ENCODE peak calls at places on chromosomes 4 and X, in seven cellular contexts. One of them, this sample, is unnamed.

GRCh38 chr4:102094474-102094873 is 250.8 kb downstream of the SLC39A8 start:
- DNase-seq in endothelial cell: no peak
- DNase-seq in GM12878: no peak
- DNase-seq in astrocyte of the spinal cord: no peak
- DNase-seq in osteocyte: no peak
- DNase-seq in neural crest cell: no peak
- DNase-seq in cardiac fibroblast: no peak
- DNase-seq in this sample: no peak

GRCh38 chr4:21415728-21416127 is 532.8 kb downstream of the KCNIP4 start:
- DNase-seq in endothelial cell: no peak
- DNase-seq in neural crest cell: no peak
- DNase-seq in cardiac fibroblast: no peak
- DNase-seq in astrocyte of the spinal cord: no peak
- DNase-seq in GM12878: no peak
- DNase-seq in osteocyte: no peak
- DNase-seq in this sample: no peak

GRCh38 chr4:177405508-177405907 is 36.7 kb downstream of the AGA start:
- DNase-seq in osteocyte: no peak
- DNase-seq in GM12878: no peak
- DNase-seq in cardiac fibroblast: no peak
- DNase-seq in endothelial cell: no peak
- DNase-seq in neural crest cell: no peak
- DNase-seq in astrocyte of the spinal cord: no peak
- DNase-seq in this sample: no peak

GRCh38 chrX:118254611-118255010 is 91.3 kb upstream of the WDR44 start:
- DNase-seq in cardiac fibroblast: peak
- DNase-seq in astrocyte of the spinal cord: peak
- DNase-seq in endothelial cell: peak
- DNase-seq in osteocyte: no peak
- DNase-seq in GM12878: peak
- DNase-seq in neural crest cell: peak
- DNase-seq in this sample: peak

GRCh38 chr4:134544303-134544761 is 342.7 kb upstream of the PABPC4L start:
- DNase-seq in osteocyte: no peak
- DNase-seq in GM12878: no peak
- DNase-seq in cardiac fibroblast: no peak
- DNase-seq in endothelial cell: no peak
- DNase-seq in neural crest cell: no peak
- DNase-seq in astrocyte of the spinal cord: peak
- DNase-seq in this sample: no peak

GRCh38 chr4:139167774-139168444 is 9.1 kb downstream of the ELF2 start:
- DNase-seq in neural crest cell: no peak
- DNase-seq in endothelial cell: no peak
- DNase-seq in cardiac fibroblast: peak
- DNase-seq in osteocyte: no peak
- DNase-seq in GM12878: no peak
- DNase-seq in astrocyte of the spinal cord: peak
- DNase-seq in this sample: peak

GRCh38 chr4:40306991-40307390 is 28.1 kb upstream of the CHRNA9 start:
- DNase-seq in astrocyte of the spinal cord: no peak
- DNase-seq in cardiac fibroblast: no peak
- DNase-seq in GM12878: no peak
- DNase-seq in endothelial cell: no peak
- DNase-seq in neural crest cell: no peak
- DNase-seq in osteocyte: no peak
- DNase-seq in this sample: no peak

GRCh38 chrX:19462231-19462630 is 53.1 kb downstream of the MAP3K15 start:
- DNase-seq in cardiac fibroblast: no peak
- DNase-seq in neural crest cell: no peak
- DNase-seq in astrocyte of the spinal cord: no peak
- DNase-seq in osteocyte: no peak
- DNase-seq in GM12878: no peak
- DNase-seq in endothelial cell: no peak
- DNase-seq in this sample: no peak

GRCh38 chrX:19127649-19128168 is 5.4 kb upstream of the ADGRG2 start:
- DNase-seq in GM12878: no peak
- DNase-seq in endothelial cell: no peak
- DNase-seq in osteocyte: no peak
- DNase-seq in astrocyte of the spinal cord: peak
- DNase-seq in cardiac fibroblast: peak
- DNase-seq in neural crest cell: no peak
- DNase-seq in this sample: no peak

GRCh38 chr4:176156656-176157055 is 38.7 kb downstream of the SPATA4 start:
- DNase-seq in astrocyte of the spinal cord: peak
- DNase-seq in cardiac fibroblast: peak
- DNase-seq in GM12878: no peak
- DNase-seq in endothelial cell: no peak
- DNase-seq in neural crest cell: no peak
- DNase-seq in osteocyte: no peak
- DNase-seq in this sample: no peak

GRCh38 chrX:42770566-42770965 is 7.4 kb downstream of the PPP1R2C start:
- DNase-seq in GM12878: no peak
- DNase-seq in cardiac fibroblast: no peak
- DNase-seq in osteocyte: no peak
- DNase-seq in astrocyte of the spinal cord: no peak
- DNase-seq in endothelial cell: no peak
- DNase-seq in neural crest cell: no peak
- DNase-seq in this sample: no peak

GRCh38 chrX:10190367-10190766 is 33.6 kb downstream of the CLCN4 start:
- DNase-seq in osteocyte: no peak
- DNase-seq in cardiac fibroblast: peak
- DNase-seq in neural crest cell: peak
- DNase-seq in endothelial cell: no peak
- DNase-seq in astrocyte of the spinal cord: peak
- DNase-seq in GM12878: no peak
- DNase-seq in this sample: peak

GRCh38 chrX:38941675-38942074 is 140.4 kb downstream of the MID1IP1 start:
- DNase-seq in osteocyte: no peak
- DNase-seq in endothelial cell: no peak
- DNase-seq in cardiac fibroblast: peak
- DNase-seq in GM12878: no peak
- DNase-seq in astrocyte of the spinal cord: no peak
- DNase-seq in neural crest cell: no peak
- DNase-seq in this sample: no peak

GRCh38 chrX:19647159-19647558 is 131.9 kb upstream of the MAP3K15 start:
- DNase-seq in endothelial cell: no peak
- DNase-seq in GM12878: no peak
- DNase-seq in astrocyte of the spinal cord: no peak
- DNase-seq in neural crest cell: no peak
- DNase-seq in osteocyte: no peak
- DNase-seq in cardiac fibroblast: no peak
- DNase-seq in this sample: no peak

GRCh38 chrX:55210931-55211677 is 9.0 kb upstream of the PAGE5 start:
- DNase-seq in astrocyte of the spinal cord: no peak
- DNase-seq in osteocyte: no peak
- DNase-seq in endothelial cell: no peak
- DNase-seq in neural crest cell: no peak
- DNase-seq in cardiac fibroblast: no peak
- DNase-seq in GM12878: no peak
- DNase-seq in this sample: no peak

GRCh38 chr4:118756958-118757357 is 71.8 kb downstream of the METTL14 start:
- DNase-seq in cardiac fibroblast: no peak
- DNase-seq in endothelial cell: no peak
- DNase-seq in neural crest cell: no peak
- DNase-seq in astrocyte of the spinal cord: no peak
- DNase-seq in GM12878: no peak
- DNase-seq in osteocyte: no peak
- DNase-seq in this sample: no peak

GRCh38 chr4:2290488-2290887 is 28.6 kb upstream of the MXD4 start:
- DNase-seq in endothelial cell: no peak
- DNase-seq in cardiac fibroblast: no peak
- DNase-seq in GM12878: no peak
- DNase-seq in astrocyte of the spinal cord: no peak
- DNase-seq in neural crest cell: no peak
- DNase-seq in osteocyte: no peak
- DNase-seq in this sample: no peak

GRCh38 chrX:101347859-101348451 is 587 bp downstream of the TIMM8A start:
- DNase-seq in cardiac fibroblast: peak
- DNase-seq in GM12878: no peak
- DNase-seq in neural crest cell: no peak
- DNase-seq in osteocyte: no peak
- DNase-seq in endothelial cell: no peak
- DNase-seq in astrocyte of the spinal cord: peak
- DNase-seq in this sample: peak

GRCh38 chrX:133921764-133922389 is 63.5 kb downstream of the GPC3 start:
- DNase-seq in GM12878: no peak
- DNase-seq in neural crest cell: peak
- DNase-seq in cardiac fibroblast: peak
- DNase-seq in osteocyte: no peak
- DNase-seq in endothelial cell: peak
- DNase-seq in astrocyte of the spinal cord: no peak
- DNase-seq in this sample: peak

GRCh38 chr4:159526172-159526571 is 423.3 kb downstream of the RAPGEF2 start:
- DNase-seq in endothelial cell: no peak
- DNase-seq in GM12878: no peak
- DNase-seq in osteocyte: no peak
- DNase-seq in astrocyte of the spinal cord: no peak
- DNase-seq in neural crest cell: no peak
- DNase-seq in cardiac fibroblast: no peak
- DNase-seq in this sample: no peak

GRCh38 chrX:129717902-129718301 is 20.9 kb upstream of the XPNPEP2 start:
- DNase-seq in endothelial cell: no peak
- DNase-seq in osteocyte: no peak
- DNase-seq in astrocyte of the spinal cord: peak
- DNase-seq in GM12878: no peak
- DNase-seq in neural crest cell: no peak
- DNase-seq in cardiac fibroblast: peak
- DNase-seq in this sample: no peak

DNA sequence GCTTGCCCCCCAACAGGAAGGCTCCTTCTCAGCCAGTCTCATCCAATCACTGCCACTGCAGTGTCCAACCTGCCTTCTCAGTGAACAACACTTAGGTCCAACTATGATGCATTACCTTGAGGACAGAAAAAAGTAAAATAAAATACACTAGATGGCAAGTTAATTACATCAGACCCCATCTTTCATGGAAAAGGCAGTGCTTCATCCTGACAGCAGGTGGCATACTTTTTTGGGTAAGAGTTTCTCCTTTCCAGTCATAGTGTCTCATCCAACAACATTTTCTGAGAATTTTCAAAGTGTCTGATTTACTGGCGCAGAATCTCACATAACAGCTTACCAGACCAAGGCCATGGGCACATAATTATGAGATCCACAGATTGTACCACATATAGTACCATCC is 1742.8 kb downstream of the PCDH7 start:
- DNase-seq in osteocyte: no peak
- DNase-seq in cardiac fibroblast: peak
- DNase-seq in astrocyte of the spinal cord: peak
- DNase-seq in neural crest cell: no peak
- DNase-seq in GM12878: no peak
- DNase-seq in endothelial cell: peak
- DNase-seq in this sample: no peak
- TF ChIP-seq CTCF in osteocyte: peak
- TF ChIP-seq CTCF in cardiac fibroblast: peak
- TF ChIP-seq CTCF in astrocyte of the spinal cord: peak
- TF ChIP-seq CTCF in neural crest cell: peak
- TF ChIP-seq CTCF in GM12878: peak
- TF ChIP-seq CTCF in endothelial cell: peak
- TF ChIP-seq CTCF in this sample: peak

GRCh38 chr4:26859762-26860156 is 882 bp upstream of the STIM2 start:
- DNase-seq in osteocyte: no peak
- DNase-seq in GM12878: no peak
- DNase-seq in endothelial cell: peak
- DNase-seq in astrocyte of the spinal cord: no peak
- DNase-seq in cardiac fibroblast: no peak
- DNase-seq in neural crest cell: no peak
- DNase-seq in this sample: no peak

GRCh38 chr4:26861434-26862186 is 969 bp downstream of the STIM2 start:
- DNase-seq in cardiac fibroblast: peak
- DNase-seq in neural crest cell: peak
- DNase-seq in endothelial cell: peak
- DNase-seq in astrocyte of the spinal cord: peak
- DNase-seq in osteocyte: peak
- DNase-seq in GM12878: no peak
- DNase-seq in this sample: peak

GRCh38 chr4:26858947-26859401 is 1.7 kb upstream of the STIM2 start:
- DNase-seq in osteocyte: no peak
- DNase-seq in GM12878: no peak
- DNase-seq in endothelial cell: no peak
- DNase-seq in neural crest cell: no peak
- DNase-seq in astrocyte of the spinal cord: no peak
- DNase-seq in cardiac fibroblast: no peak
- DNase-seq in this sample: no peak

GRCh38 chr4:26860922-26861433 is 337 bp downstream of the STIM2 start:
- DNase-seq in cardiac fibroblast: peak
- DNase-seq in neural crest cell: peak
- DNase-seq in GM12878: no peak
- DNase-seq in astrocyte of the spinal cord: peak
- DNase-seq in endothelial cell: peak
- DNase-seq in osteocyte: peak
- DNase-seq in this sample: peak

GRCh38 chr4:26860157-26860921 is at the start of gene STIM2:
- DNase-seq in osteocyte: peak
- DNase-seq in cardiac fibroblast: peak
- DNase-seq in endothelial cell: peak
- DNase-seq in GM12878: peak
- DNase-seq in astrocyte of the spinal cord: peak
- DNase-seq in neural crest cell: peak
- DNase-seq in this sample: peak
- TF ChIP-seq CTCF in osteocyte: peak
- TF ChIP-seq CTCF in cardiac fibroblast: peak
- TF ChIP-seq CTCF in endothelial cell: peak
- TF ChIP-seq CTCF in GM12878: peak
- TF ChIP-seq CTCF in astrocyte of the spinal cord: peak
- TF ChIP-seq CTCF in neural crest cell: peak
- TF ChIP-seq CTCF in this sample: peak

GRCh38 chr4:146389561-146389960 is 132.2 kb downstream of the SLC10A7 start:
- DNase-seq in osteocyte: no peak
- DNase-seq in GM12878: no peak
- DNase-seq in neural crest cell: no peak
- DNase-seq in astrocyte of the spinal cord: no peak
- DNase-seq in cardiac fibroblast: no peak
- DNase-seq in endothelial cell: no peak
- DNase-seq in this sample: no peak
- TF ChIP-seq CTCF in osteocyte: no peak
- TF ChIP-seq CTCF in GM12878: no peak
- TF ChIP-seq CTCF in neural crest cell: no peak
- TF ChIP-seq CTCF in astrocyte of the spinal cord: no peak
- TF ChIP-seq CTCF in cardiac fibroblast: no peak
- TF ChIP-seq CTCF in endothelial cell: no peak
- TF ChIP-seq CTCF in this sample: no peak

GRCh38 chrX:79409657-79410056 is 42.5 kb upstream of the ITM2A start:
- DNase-seq in cardiac fibroblast: no peak
- DNase-seq in astrocyte of the spinal cord: no peak
- DNase-seq in neural crest cell: no peak
- DNase-seq in osteocyte: no peak
- DNase-seq in endothelial cell: no peak
- DNase-seq in GM12878: no peak
- DNase-seq in this sample: no peak

GRCh38 chrX:79413963-79414362 is 46.8 kb upstream of the ITM2A start:
- DNase-seq in osteocyte: no peak
- DNase-seq in endothelial cell: no peak
- DNase-seq in astrocyte of the spinal cord: no peak
- DNase-seq in neural crest cell: no peak
- DNase-seq in cardiac fibroblast: no peak
- DNase-seq in GM12878: no peak
- DNase-seq in this sample: no peak

GRCh38 chrX:79415056-79415455 is 47.9 kb upstream of the ITM2A start:
- DNase-seq in astrocyte of the spinal cord: no peak
- DNase-seq in cardiac fibroblast: no peak
- DNase-seq in neural crest cell: no peak
- DNase-seq in osteocyte: no peak
- DNase-seq in GM12878: no peak
- DNase-seq in endothelial cell: no peak
- DNase-seq in this sample: no peak

GRCh38 chrX:79408623-79409322 is 41.6 kb upstream of the ITM2A start:
- DNase-seq in osteocyte: no peak
- DNase-seq in cardiac fibroblast: no peak
- DNase-seq in astrocyte of the spinal cord: no peak
- DNase-seq in GM12878: no peak
- DNase-seq in neural crest cell: no peak
- DNase-seq in endothelial cell: no peak
- DNase-seq in this sample: no peak

GRCh38 chrX:79413009-79413408 is 45.9 kb upstream of the ITM2A start:
- DNase-seq in osteocyte: no peak
- DNase-seq in GM12878: no peak
- DNase-seq in cardiac fibroblast: peak
- DNase-seq in endothelial cell: no peak
- DNase-seq in neural crest cell: no peak
- DNase-seq in astrocyte of the spinal cord: peak
- DNase-seq in this sample: peak
- TF ChIP-seq CTCF in osteocyte: peak
- TF ChIP-seq CTCF in GM12878: peak
- TF ChIP-seq CTCF in cardiac fibroblast: no peak
- TF ChIP-seq CTCF in endothelial cell: peak
- TF ChIP-seq CTCF in neural crest cell: peak
- TF ChIP-seq CTCF in astrocyte of the spinal cord: peak
- TF ChIP-seq CTCF in this sample: peak

This sample was measured in GM13977.